ENCODE peak calls at places on chromosomes 4 and X, in eight cellular contexts. One of them, this sample, is unnamed.
A peak's percentile ranks its signal among the peaks of the same experiment; 100 is the strongest.

GRCh38 chr4:40003986-40004385 is 26.3 kb upstream of the PDS5A start:
- DNase-seq in astrocyte of the cerebellum: no peak
- DNase-seq in neuronal stem cell: no peak
- DNase-seq in adrenal gland: no peak
- DNase-seq in GM23338: no peak
- DNase-seq in tibial artery: no peak
- DNase-seq in upper lobe of left lung: peak; percentile 29
- DNase-seq in psoas muscle: no peak
- DNase-seq in this sample: no peak

GRCh38 chr4:100547541-100548208 is 29.9 kb upstream of the EMCN start:
- DNase-seq in GM23338: peak; percentile 82
- DNase-seq in tibial artery: no peak
- DNase-seq in neuronal stem cell: no peak
- DNase-seq in upper lobe of left lung: no peak
- DNase-seq in astrocyte of the cerebellum: no peak
- DNase-seq in psoas muscle: no peak
- DNase-seq in adrenal gland: no peak
- DNase-seq in this sample: no peak

GRCh38 chr4:86564795-86565194 is 29.3 kb upstream of the PTPN13 start:
- DNase-seq in astrocyte of the cerebellum: no peak
- DNase-seq in psoas muscle: no peak
- DNase-seq in tibial artery: no peak
- DNase-seq in neuronal stem cell: no peak
- DNase-seq in adrenal gland: no peak
- DNase-seq in GM23338: no peak
- DNase-seq in upper lobe of left lung: peak; percentile 63
- DNase-seq in this sample: no peak

GRCh38 chr4:126267689-126268088 is 952.9 kb downstream of the FAT4 start:
- DNase-seq in astrocyte of the cerebellum: no peak
- DNase-seq in neuronal stem cell: no peak
- DNase-seq in GM23338: no peak
- DNase-seq in tibial artery: no peak
- DNase-seq in adrenal gland: no peak
- DNase-seq in upper lobe of left lung: no peak
- DNase-seq in psoas muscle: no peak
- DNase-seq in this sample: no peak

GRCh38 chr4:24328711-24329110 is 255.6 kb downstream of the DHX15 start:
- DNase-seq in adrenal gland: no peak
- DNase-seq in upper lobe of left lung: no peak
- DNase-seq in astrocyte of the cerebellum: peak; percentile 28
- DNase-seq in psoas muscle: no peak
- DNase-seq in neuronal stem cell: peak; percentile 65
- DNase-seq in tibial artery: no peak
- DNase-seq in GM23338: no peak
- DNase-seq in this sample: no peak

GRCh38 chrX:124518888-124519287 is 172.5 kb downstream of the SH2D1A start:
- DNase-seq in psoas muscle: no peak
- DNase-seq in tibial artery: no peak
- DNase-seq in astrocyte of the cerebellum: no peak
- DNase-seq in GM23338: no peak
- DNase-seq in upper lobe of left lung: no peak
- DNase-seq in adrenal gland: no peak
- DNase-seq in neuronal stem cell: no peak
- DNase-seq in this sample: no peak

GRCh38 chr4:94519019-94519418 is 67.3 kb downstream of the PDLIM5 start:
- DNase-seq in astrocyte of the cerebellum: no peak
- DNase-seq in upper lobe of left lung: no peak
- DNase-seq in GM23338: no peak
- DNase-seq in tibial artery: no peak
- DNase-seq in neuronal stem cell: no peak
- DNase-seq in psoas muscle: no peak
- DNase-seq in adrenal gland: no peak
- DNase-seq in this sample: no peak

GRCh38 chr4:98626350-98626749 is 32.1 kb downstream of the TSPAN5 start:
- DNase-seq in psoas muscle: no peak
- DNase-seq in GM23338: no peak
- DNase-seq in astrocyte of the cerebellum: peak; percentile 84
- DNase-seq in adrenal gland: no peak
- DNase-seq in neuronal stem cell: no peak
- DNase-seq in upper lobe of left lung: no peak
- DNase-seq in tibial artery: peak; percentile 67
- DNase-seq in this sample: no peak

GRCh38 chr4:48262926-48263325 is 6.7 kb downstream of the TEC start:
- DNase-seq in psoas muscle: no peak
- DNase-seq in neuronal stem cell: no peak
- DNase-seq in adrenal gland: no peak
- DNase-seq in GM23338: no peak
- DNase-seq in tibial artery: no peak
- DNase-seq in astrocyte of the cerebellum: no peak
- DNase-seq in upper lobe of left lung: peak; percentile 42
- DNase-seq in this sample: no peak

GRCh38 chr4:5366421-5366820 is 315.1 kb downstream of the STK32B start:
- DNase-seq in adrenal gland: no peak
- DNase-seq in GM23338: no peak
- DNase-seq in upper lobe of left lung: no peak
- DNase-seq in tibial artery: no peak
- DNase-seq in neuronal stem cell: no peak
- DNase-seq in psoas muscle: no peak
- DNase-seq in astrocyte of the cerebellum: no peak
- DNase-seq in this sample: no peak

GRCh38 chr4:54400802-54401201 is 171.7 kb downstream of the PDGFRA start:
- DNase-seq in adrenal gland: no peak
- DNase-seq in upper lobe of left lung: peak; percentile 30
- DNase-seq in tibial artery: no peak
- DNase-seq in GM23338: no peak
- DNase-seq in astrocyte of the cerebellum: peak; percentile 65
- DNase-seq in psoas muscle: no peak
- DNase-seq in neuronal stem cell: no peak
- DNase-seq in this sample: no peak

GRCh38 chrX:49892552-49892951 is 13.3 kb downstream of the USP27X start:
- DNase-seq in GM23338: peak; percentile 34
- DNase-seq in upper lobe of left lung: no peak
- DNase-seq in astrocyte of the cerebellum: no peak
- DNase-seq in neuronal stem cell: no peak
- DNase-seq in adrenal gland: no peak
- DNase-seq in tibial artery: no peak
- DNase-seq in psoas muscle: no peak
- DNase-seq in this sample: no peak

GRCh38 chr4:122661176-122661575 is 40.3 kb upstream of the IL21 start:
- DNase-seq in GM23338: no peak
- DNase-seq in upper lobe of left lung: no peak
- DNase-seq in tibial artery: no peak
- DNase-seq in psoas muscle: no peak
- DNase-seq in neuronal stem cell: no peak
- DNase-seq in adrenal gland: no peak
- DNase-seq in astrocyte of the cerebellum: no peak
- DNase-seq in this sample: no peak

GRCh38 chrX:37349131-37350033 is at the start of gene PRRG1:
- DNase-seq in psoas muscle: peak; percentile 89
- DNase-seq in astrocyte of the cerebellum: peak; percentile 57
- DNase-seq in neuronal stem cell: peak; percentile 70
- DNase-seq in upper lobe of left lung: peak; percentile 68
- DNase-seq in GM23338: peak; percentile 83
- DNase-seq in adrenal gland: peak; percentile 75
- DNase-seq in tibial artery: peak; percentile 86
- DNase-seq in this sample: peak; percentile 43

GRCh38 chr4:176755624-176756023 is 37.1 kb downstream of the VEGFC start:
- DNase-seq in tibial artery: no peak
- DNase-seq in astrocyte of the cerebellum: no peak
- DNase-seq in GM23338: no peak
- DNase-seq in upper lobe of left lung: no peak
- DNase-seq in neuronal stem cell: no peak
- DNase-seq in adrenal gland: no peak
- DNase-seq in psoas muscle: no peak
- DNase-seq in this sample: no peak

GRCh38 chr4:83258463-83258862 is 26.1 kb downstream of the COQ2 start:
- DNase-seq in adrenal gland: no peak
- DNase-seq in tibial artery: no peak
- DNase-seq in astrocyte of the cerebellum: no peak
- DNase-seq in upper lobe of left lung: no peak
- DNase-seq in psoas muscle: no peak
- DNase-seq in neuronal stem cell: no peak
- DNase-seq in GM23338: no peak
- DNase-seq in this sample: no peak

GRCh38 chr4:5972571-5972970 is 45.7 kb downstream of the C4orf50 start:
- DNase-seq in GM23338: no peak
- DNase-seq in tibial artery: peak; percentile 34
- DNase-seq in neuronal stem cell: no peak
- DNase-seq in psoas muscle: no peak
- DNase-seq in astrocyte of the cerebellum: no peak
- DNase-seq in adrenal gland: no peak
- DNase-seq in upper lobe of left lung: no peak
- DNase-seq in this sample: no peak

GRCh38 chr4:25484243-25484721 is 107.2 kb downstream of the ANAPC4 start:
- DNase-seq in psoas muscle: no peak
- DNase-seq in upper lobe of left lung: no peak
- DNase-seq in astrocyte of the cerebellum: peak; percentile 24
- DNase-seq in adrenal gland: no peak
- DNase-seq in GM23338: peak; percentile 16
- DNase-seq in tibial artery: no peak
- DNase-seq in neuronal stem cell: no peak
- DNase-seq in this sample: no peak

GRCh38 chrX:69155786-69156520 is 9.3 kb downstream of the PJA1 start:
- DNase-seq in psoas muscle: no peak
- DNase-seq in adrenal gland: no peak
- DNase-seq in GM23338: no peak
- DNase-seq in tibial artery: no peak
- DNase-seq in upper lobe of left lung: no peak
- DNase-seq in astrocyte of the cerebellum: no peak
- DNase-seq in neuronal stem cell: no peak
- DNase-seq in this sample: no peak

GRCh38 chr4:77399831-77400230 is 205.8 kb upstream of the CXCL13 start:
- DNase-seq in adrenal gland: no peak
- DNase-seq in tibial artery: no peak
- DNase-seq in upper lobe of left lung: no peak
- DNase-seq in astrocyte of the cerebellum: no peak
- DNase-seq in neuronal stem cell: no peak
- DNase-seq in GM23338: no peak
- DNase-seq in psoas muscle: no peak
- DNase-seq in this sample: no peak

GRCh38 chr4:186844059-186844681 is 120.5 kb upstream of the FAT1 start:
- DNase-seq in adrenal gland: no peak
- DNase-seq in GM23338: no peak
- DNase-seq in neuronal stem cell: peak; percentile 69
- DNase-seq in psoas muscle: peak; percentile 49
- DNase-seq in astrocyte of the cerebellum: no peak
- DNase-seq in upper lobe of left lung: no peak
- DNase-seq in tibial artery: peak; percentile 69
- DNase-seq in this sample: peak; percentile 27
- H3K4me3 ChIP-seq in adrenal gland: peak overlapping the region; percentile 29
- H3K4me3 ChIP-seq in GM23338: no peak overlapping the region
- H3K4me3 ChIP-seq in neuronal stem cell: no peak overlapping the region
- H3K4me3 ChIP-seq in psoas muscle: peak overlapping the region; percentile 27
- H3K4me3 ChIP-seq in astrocyte of the cerebellum: peak overlapping the region; percentile 0
- H3K4me3 ChIP-seq in upper lobe of left lung: peak overlapping the region; percentile 25
- H3K4me3 ChIP-seq in tibial artery: peak overlapping the region; percentile 10
- H3K4me3 ChIP-seq in this sample: peak overlapping the region; percentile 4

GRCh38 chr4:71009796-71010588 is 16.5 kb downstream of the DCK start:
- DNase-seq in neuronal stem cell: no peak
- DNase-seq in astrocyte of the cerebellum: peak; percentile 40
- DNase-seq in adrenal gland: no peak
- DNase-seq in upper lobe of left lung: no peak
- DNase-seq in GM23338: peak; percentile 77
- DNase-seq in tibial artery: no peak
- DNase-seq in psoas muscle: no peak
- DNase-seq in this sample: no peak

GRCh38 chr4:71006203-71006907 is 12.9 kb downstream of the DCK start:
- DNase-seq in neuronal stem cell: no peak
- DNase-seq in GM23338: no peak
- DNase-seq in astrocyte of the cerebellum: no peak
- DNase-seq in tibial artery: no peak
- DNase-seq in upper lobe of left lung: no peak
- DNase-seq in psoas muscle: no peak
- DNase-seq in adrenal gland: no peak
- DNase-seq in this sample: no peak

GRCh38 chr4:71009091-71009490 is 15.6 kb downstream of the DCK start:
- DNase-seq in astrocyte of the cerebellum: no peak
- DNase-seq in upper lobe of left lung: no peak
- DNase-seq in adrenal gland: no peak
- DNase-seq in tibial artery: no peak
- DNase-seq in GM23338: no peak
- DNase-seq in neuronal stem cell: no peak
- DNase-seq in psoas muscle: no peak
- DNase-seq in this sample: no peak

GRCh38 chr4:71004281-71004851 is 10.9 kb downstream of the DCK start:
- DNase-seq in adrenal gland: no peak
- DNase-seq in tibial artery: no peak
- DNase-seq in neuronal stem cell: no peak
- DNase-seq in upper lobe of left lung: no peak
- DNase-seq in GM23338: peak; percentile 46
- DNase-seq in psoas muscle: no peak
- DNase-seq in astrocyte of the cerebellum: no peak
- DNase-seq in this sample: no peak
- H3K4me3 ChIP-seq in adrenal gland: no peak overlapping the region
- H3K4me3 ChIP-seq in tibial artery: no peak overlapping the region
- H3K4me3 ChIP-seq in neuronal stem cell: no peak overlapping the region
- H3K4me3 ChIP-seq in upper lobe of left lung: no peak overlapping the region
- H3K4me3 ChIP-seq in GM23338: peak overlapping the region; percentile 38
- H3K4me3 ChIP-seq in psoas muscle: no peak overlapping the region
- H3K4me3 ChIP-seq in astrocyte of the cerebellum: no peak overlapping the region
- H3K4me3 ChIP-seq in this sample: peak overlapping the region; percentile 9

DNA sequence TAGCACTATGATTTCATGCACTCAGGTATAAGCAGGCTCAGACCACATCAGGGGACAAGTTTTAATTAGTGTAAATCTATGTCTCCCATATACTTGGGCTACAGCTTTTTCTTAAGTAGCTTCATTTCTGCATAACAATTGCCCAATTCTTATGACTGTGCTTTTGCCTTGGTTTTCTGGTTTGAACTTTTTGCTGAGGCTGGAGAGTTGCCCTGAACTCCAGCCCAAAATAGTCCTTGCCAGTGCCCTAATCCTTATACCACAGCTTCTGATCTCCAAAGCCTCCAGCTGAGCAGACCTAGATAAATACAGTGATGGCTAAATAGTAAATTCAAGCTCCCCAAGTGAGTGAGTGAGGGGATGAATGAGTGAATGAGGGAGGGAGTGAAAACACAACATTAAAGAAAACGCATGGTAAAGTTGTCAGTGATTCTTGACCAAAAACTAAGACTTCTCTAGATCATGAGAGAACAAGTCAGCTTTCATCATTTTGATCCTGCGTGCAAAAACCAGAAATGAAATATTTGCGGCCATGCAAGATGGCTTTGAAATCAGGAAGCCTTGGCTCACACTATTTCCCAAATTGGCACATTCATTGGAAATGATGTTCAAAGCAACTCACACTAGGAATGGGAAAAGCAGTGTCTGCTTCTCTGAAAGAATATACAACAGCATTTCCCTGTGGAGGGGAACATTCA is 437.1 kb upstream of the CTSO start:
- DNase-seq in GM23338: no peak
- DNase-seq in tibial artery: peak; percentile 64
- DNase-seq in upper lobe of left lung: no peak
- DNase-seq in psoas muscle: no peak
- DNase-seq in neuronal stem cell: no peak
- DNase-seq in adrenal gland: no peak
- DNase-seq in astrocyte of the cerebellum: peak; percentile 59
- DNase-seq in this sample: no peak
- H3K4me3 ChIP-seq in GM23338: no peak overlapping the region
- H3K4me3 ChIP-seq in tibial artery: no peak overlapping the region
- H3K4me3 ChIP-seq in upper lobe of left lung: no peak overlapping the region
- H3K4me3 ChIP-seq in psoas muscle: no peak overlapping the region
- H3K4me3 ChIP-seq in neuronal stem cell: no peak overlapping the region
- H3K4me3 ChIP-seq in adrenal gland: no peak overlapping the region
- H3K4me3 ChIP-seq in astrocyte of the cerebellum: no peak overlapping the region
- H3K4me3 ChIP-seq in this sample: no peak overlapping the region

GRCh38 chr4:3303840-3304715 is 11.3 kb downstream of the RGS12 start:
- DNase-seq in GM23338: no peak
- DNase-seq in astrocyte of the cerebellum: no peak
- DNase-seq in adrenal gland: peak; percentile 25
- DNase-seq in neuronal stem cell: no peak
- DNase-seq in psoas muscle: no peak
- DNase-seq in upper lobe of left lung: no peak
- DNase-seq in tibial artery: peak; percentile 44
- DNase-seq in this sample: no peak
- H3K4me3 ChIP-seq in GM23338: no peak overlapping the region
- H3K4me3 ChIP-seq in astrocyte of the cerebellum: no peak overlapping the region
- H3K4me3 ChIP-seq in adrenal gland: no peak overlapping the region
- H3K4me3 ChIP-seq in neuronal stem cell: no peak overlapping the region
- H3K4me3 ChIP-seq in psoas muscle: no peak overlapping the region
- H3K4me3 ChIP-seq in upper lobe of left lung: no peak overlapping the region
- H3K4me3 ChIP-seq in tibial artery: no peak overlapping the region
- H3K4me3 ChIP-seq in this sample: no peak overlapping the region